ENCODE peak calls at places on chromosomes 5 and 9, in four cellular contexts. One of them, this sample, is unnamed.

GRCh38 chr9:4538107-4538506 is 47.8 kb downstream of the SLC1A1 start:
- DNase-seq in HepG2: no peak
- DNase-seq in K562: no peak
- DNase-seq in GM12878: no peak
- DNase-seq in this sample: no peak

GRCh38 chr5:141349917-141350619 is at the start of gene PCDHGB1:
- DNase-seq in HepG2: peak; percentile 75
- DNase-seq in K562: peak; percentile 44
- DNase-seq in GM12878: no peak
- DNase-seq in this sample: peak; percentile 87

GRCh38 chr5:19891658-19892057 is 96.3 kb downstream of the CDH18 start:
- DNase-seq in GM12878: no peak
- DNase-seq in K562: no peak
- DNase-seq in HepG2: no peak
- DNase-seq in this sample: no peak

GRCh38 chr5:373710-374602 is 52.4 kb downstream of the AHRR start:
- DNase-seq in K562: peak; percentile 69
- DNase-seq in HepG2: no peak
- DNase-seq in GM12878: no peak
- DNase-seq in this sample: no peak

GRCh38 chr5:125154321-125154811 is 407.9 kb upstream of the ZNF608 start:
- DNase-seq in K562: no peak
- DNase-seq in HepG2: no peak
- DNase-seq in GM12878: no peak
- DNase-seq in this sample: no peak

GRCh38 chr5:33457817-33458216 is 17.1 kb downstream of the TARS1 start:
- DNase-seq in GM12878: no peak
- DNase-seq in K562: no peak
- DNase-seq in HepG2: no peak
- DNase-seq in this sample: no peak

GRCh38 chr9:109775516-109775915 is 4.5 kb upstream of the PALM2AKAP2 start:
- DNase-seq in K562: no peak
- DNase-seq in GM12878: no peak
- DNase-seq in HepG2: no peak
- DNase-seq in this sample: no peak

GRCh38 chr9:13205824-13206223 is 73.7 kb downstream of the MPDZ start:
- DNase-seq in K562: no peak
- DNase-seq in GM12878: no peak
- DNase-seq in HepG2: no peak
- DNase-seq in this sample: no peak

GRCh38 chr5:11177993-11178711 is 417.1 kb upstream of the DAP start:
- DNase-seq in K562: no peak
- DNase-seq in GM12878: no peak
- DNase-seq in HepG2: no peak
- DNase-seq in this sample: no peak

GRCh38 chr9:124660341-124660801 is 110.7 kb downstream of the NR6A1 start:
- DNase-seq in K562: no peak
- DNase-seq in GM12878: peak; percentile 60
- DNase-seq in HepG2: peak; percentile 36
- DNase-seq in this sample: no peak

GRCh38 chr5:124102491-124102890 is 590.5 kb downstream of the CSNK1G3 start:
- DNase-seq in HepG2: no peak
- DNase-seq in K562: no peak
- DNase-seq in GM12878: no peak
- DNase-seq in this sample: no peak

GRCh38 chr5:138935466-138935865 is 60.3 kb upstream of the LRRTM2 start:
- DNase-seq in K562: no peak
- DNase-seq in GM12878: no peak
- DNase-seq in HepG2: no peak
- DNase-seq in this sample: no peak

GRCh38 chr9:109579191-109579948 is 81.3 kb upstream of the PTPN3 start:
- DNase-seq in HepG2: no peak
- DNase-seq in GM12878: no peak
- DNase-seq in K562: no peak
- DNase-seq in this sample: no peak

GRCh38 chr9:133528887-133529262 is 4.1 kb upstream of the MYMK start:
- DNase-seq in GM12878: no peak
- DNase-seq in HepG2: no peak
- DNase-seq in K562: no peak
- DNase-seq in this sample: no peak

GRCh38 chr9:134057311-134057665 is 10.5 kb downstream of the BRD3 start:
- DNase-seq in GM12878: no peak
- DNase-seq in HepG2: no peak
- DNase-seq in K562: no peak
- DNase-seq in this sample: no peak

GRCh38 chr9:104091708-104092107 is 2.4 kb upstream of the SMC2 start:
- DNase-seq in K562: no peak
- DNase-seq in GM12878: no peak
- DNase-seq in HepG2: peak; percentile 32
- DNase-seq in this sample: peak; percentile 25

GRCh38 chr5:23930985-23931384 is 423.6 kb downstream of the PRDM9 start:
- DNase-seq in K562: no peak
- DNase-seq in GM12878: no peak
- DNase-seq in HepG2: no peak
- DNase-seq in this sample: no peak

GRCh38 chr9:91817493-91818225 is 132.4 kb downstream of the ROR2 start:
- DNase-seq in HepG2: no peak
- DNase-seq in K562: no peak
- DNase-seq in GM12878: no peak
- DNase-seq in this sample: no peak

GRCh38 chr9:133114886-133115603 is 6.0 kb downstream of the RALGDS start:
- DNase-seq in HepG2: no peak
- DNase-seq in K562: no peak
- DNase-seq in GM12878: no peak
- DNase-seq in this sample: no peak

GRCh38 chr9:128927731-128928411 is 7.1 kb downstream of the PHYHD1 start:
- DNase-seq in K562: peak; percentile 75
- DNase-seq in GM12878: peak; percentile 9
- DNase-seq in HepG2: no peak
- DNase-seq in this sample: peak; percentile 70

GRCh38 chr5:141657937-141658545 is 6.8 kb upstream of the FCHSD1 start:
- DNase-seq in K562: peak; percentile 46
- DNase-seq in GM12878: no peak
- DNase-seq in HepG2: peak; percentile 65
- DNase-seq in this sample: peak; percentile 70

GRCh38 chr9:4301971-4302427 is 2.1 kb upstream of the GLIS3 start:
- DNase-seq in GM12878: no peak
- DNase-seq in HepG2: no peak
- DNase-seq in K562: no peak
- DNase-seq in this sample: peak; percentile 57

GRCh38 chr5:131262953-131263541 is 806 bp upstream of the CDC42SE2 start:
- DNase-seq in HepG2: no peak
- DNase-seq in K562: no peak
- DNase-seq in GM12878: no peak
- DNase-seq in this sample: no peak

GRCh38 chr5:131264453-131265200 is 774 bp downstream of the CDC42SE2 start:
- DNase-seq in GM12878: no peak
- DNase-seq in HepG2: no peak
- DNase-seq in K562: peak; percentile 43
- DNase-seq in this sample: peak; percentile 47

GRCh38 chr5:131261483-131261882 is 2.4 kb upstream of the CDC42SE2 start:
- DNase-seq in HepG2: no peak
- DNase-seq in GM12878: no peak
- DNase-seq in K562: no peak
- DNase-seq in this sample: no peak

GRCh38 chr5:131265318-131265803 is 1.5 kb downstream of the CDC42SE2 start:
- DNase-seq in HepG2: peak; percentile 60
- DNase-seq in GM12878: no peak
- DNase-seq in K562: peak; percentile 22
- DNase-seq in this sample: peak; percentile 76

GRCh38 chr5:131263648-131264452 is at the start of gene CDC42SE2:
- DNase-seq in HepG2: peak; percentile 66
- DNase-seq in GM12878: no peak
- DNase-seq in K562: peak; percentile 93
- DNase-seq in this sample: peak; percentile 81
- TF ChIP-seq REST in HepG2: no peak
- TF ChIP-seq REST in GM12878: no peak
- TF ChIP-seq REST in K562: no peak
- TF ChIP-seq REST in this sample: no peak

DNA sequence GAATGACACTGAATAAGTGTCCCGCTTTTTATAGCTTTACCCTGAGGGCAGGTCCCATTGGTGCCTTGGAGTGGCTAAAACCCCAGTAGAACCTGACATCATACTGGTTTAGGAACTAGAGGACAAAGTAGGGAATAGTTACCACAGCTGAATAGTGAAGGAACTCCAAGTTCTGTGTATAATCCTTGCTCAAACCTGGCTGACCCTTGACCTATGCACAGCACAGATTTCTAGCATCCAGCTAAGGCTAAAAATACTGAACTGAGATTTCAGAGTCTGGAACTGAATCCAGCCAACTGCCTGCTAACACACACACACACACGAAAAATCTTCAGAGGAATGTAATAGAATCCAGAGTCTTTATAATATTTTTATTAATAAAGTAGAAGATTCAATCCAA is 50.8 kb downstream of the C5 start:
- DNase-seq in K562: no peak
- DNase-seq in HepG2: no peak
- DNase-seq in GM12878: no peak
- DNase-seq in this sample: no peak
- TF ChIP-seq ESRRA in K562: no peak
- TF ChIP-seq ESRRA in HepG2: no peak
- TF ChIP-seq ESRRA in GM12878: no peak
- TF ChIP-seq ESRRA in this sample: no peak

GRCh38 chr5:86917117-86917579 is 299.4 kb downstream of the COX7C start:
- DNase-seq in GM12878: no peak
- DNase-seq in K562: no peak
- DNase-seq in HepG2: no peak
- DNase-seq in this sample: no peak
- TF ChIP-seq REST in GM12878: peak; percentile 91
- TF ChIP-seq REST in K562: no peak
- TF ChIP-seq REST in HepG2: peak; percentile 56
- TF ChIP-seq REST in this sample: peak; percentile 92

GRCh38 chr9:121780177-121780576 is 128.7 kb downstream of the DAB2IP start:
- DNase-seq in GM12878: no peak
- DNase-seq in HepG2: no peak
- DNase-seq in K562: no peak
- DNase-seq in this sample: no peak
- TF ChIP-seq ESRRA in GM12878: no peak
- TF ChIP-seq ESRRA in HepG2: no peak
- TF ChIP-seq ESRRA in K562: no peak
- TF ChIP-seq ESRRA in this sample: no peak

This sample was measured in A549.